ENCODE peak calls at places on chromosomes 16 and 17, in six cellular contexts. E is cardiac fibroblast, M is transverse colon, K is AG04450, B is esophagus squamous epithelium, O is OCI-LY7. I is an unnamed sample.
A peak's percentile ranks its signal among the peaks of the same experiment; 100 is the strongest.

GRCh38 chr16:85353839-85354622 is 241.8 kb upstream of the CIBAR2 start:
- DNase-seq in E (no peak), M (peak; percentile 76), O (no peak), B (no peak), K (no peak), I (no peak)

GRCh38 chr17:78474631-78475146 is 96.2 kb downstream of the PGS1 start:
- DNase-seq in K (no peak), M (peak; percentile 58), O (no peak), E (no peak), B (no peak), I (no peak)

GRCh38 chr17:50608700-50609375 is 25.8 kb upstream of the ABCC3 start:
- DNase-seq in O (no peak), M (no peak), E (no peak), K (no peak), B (no peak), I (no peak)

GRCh38 chr17:64218066-64218465 is 45.0 kb downstream of the TEX2 start:
- DNase-seq in E (no peak), M (no peak), B (no peak), K (no peak), O (peak; percentile 19), I (no peak)

GRCh38 chr17:82859431-82860403 is 19.9 kb upstream of the ZNF750 start:
- DNase-seq in K (no peak), M (no peak), O (peak; percentile 40), B (no peak), E (peak; percentile 61), I (no peak)

GRCh38 chr16:23448392-23448791 is 4.6 kb downstream of the COG7 start:
- DNase-seq in O (no peak), M (peak; percentile 21), K (no peak), E (no peak), B (no peak), I (no peak)

GRCh38 chr16:30428055-30428454 is 1.8 kb downstream of the DCTPP1 start:
- DNase-seq in K (no peak), E (no peak), B (no peak), M (no peak), O (no peak), I (no peak)

GRCh38 chr16:81623365-81624102 is 155.6 kb upstream of the PLCG2 start:
- DNase-seq in B (no peak), M (peak; percentile 55), E (peak; percentile 68), K (no peak), O (peak; percentile 72), I (no peak)

GRCh38 chr17:8151641-8152111 is 528 bp downstream of the PER1 start:
- DNase-seq in K (no peak), O (peak; percentile 41), M (peak; percentile 91), B (no peak), E (peak; percentile 86), I (peak; percentile 96)

GRCh38 chr17:8150194-8151119 is 1.7 kb downstream of the PER1 start:
- DNase-seq in O (no peak), B (no peak), E (peak; percentile 22), K (no peak), M (no peak), I (no peak)

GRCh38 chr17:8152112-8152775 is at the start of gene PER1:
- DNase-seq in M (peak; percentile 97), K (peak; percentile 78), E (peak; percentile 99), B (peak; percentile 68), O (peak; percentile 89), I (peak; percentile 98)

GRCh38 chr17:8149419-8150193 is 2.6 kb downstream of the PER1 start:
- DNase-seq in O (no peak), E (no peak), B (no peak), M (no peak), K (no peak), I (no peak)

GRCh38 chr17:8151120-8151640 is 1.0 kb downstream of the PER1 start:
- DNase-seq in E (peak; percentile 98), B (peak; percentile 47), M (peak; percentile 92), K (peak; percentile 63), O (peak; percentile 89), I (peak; percentile 93)
- TF ChIP-seq CTCF in E (no peak), B (no peak), M (no peak), K (no peak), O (no peak), I (peak; percentile 21)

GRCh38 chr16:69917311-69917710 is 33.8 kb upstream of the CLEC18A start:
- DNase-seq in B (no peak), O (no peak), E (no peak), K (no peak), M (no peak), I (no peak)
- H3K4me3 ChIP-seq in B (no peak overlapping the region), O (no peak overlapping the region), E (peak overlapping the region; percentile 33), K (peak overlapping the region; percentile 20), M (no peak overlapping the region), I (no peak overlapping the region)

GRCh38 chr17:61314368-61315078 is 85.1 kb upstream of the TBX2 start:
- DNase-seq in B (no peak), M (no peak), O (no peak), K (no peak), E (peak; percentile 88), I (peak; percentile 41)
- TF ChIP-seq CTCF in B (peak; percentile 18), M (no peak), O (no peak), K (peak; percentile 50), E (peak; percentile 31), I (peak; percentile 40)

DNA sequence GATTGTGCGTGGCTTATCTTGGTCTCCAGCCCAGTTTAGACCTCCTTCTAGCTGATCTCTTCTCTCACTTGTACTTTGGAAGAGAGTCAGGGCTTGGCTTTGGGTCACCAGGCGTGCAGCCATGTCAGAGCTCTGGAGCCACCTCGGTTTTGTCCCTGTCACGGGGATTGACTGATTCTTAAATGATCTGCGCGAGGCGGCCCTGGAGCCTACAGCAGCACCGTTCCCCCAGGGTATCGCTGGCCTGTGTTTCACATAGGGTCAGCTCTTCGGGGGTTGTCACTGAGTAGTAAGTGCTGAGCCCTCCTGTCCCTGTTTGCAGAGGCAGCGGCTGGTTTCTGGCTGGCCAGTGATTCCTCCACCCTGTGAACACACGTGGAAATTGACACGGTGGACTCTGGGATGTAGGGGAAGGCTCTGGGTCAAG is 209.8 kb upstream of the CHMP6 start:
- DNase-seq in M (no peak), B (no peak), E (no peak), K (no peak), O (no peak), I (no peak)
- H3K4me3 ChIP-seq in M (no peak overlapping the region), B (no peak overlapping the region), E (no peak overlapping the region), K (no peak overlapping the region), O (no peak overlapping the region), I (no peak overlapping the region)

GRCh38 chr17:48002920-48003685 is 32.2 kb downstream of the CDK5RAP3 start:
- DNase-seq in E (no peak), B (no peak), O (no peak), K (no peak), M (no peak), I (no peak)
- TF ChIP-seq CTCF in E (no peak), B (no peak), O (no peak), K (no peak), M (no peak), I (no peak)

GRCh38 chr17:41419712-41420111 is 4.7 kb downstream of the KRT37 start:
- DNase-seq in M (no peak), E (no peak), O (no peak), B (no peak), K (no peak), I (no peak)
- H3K4me3 ChIP-seq in M (no peak overlapping the region), E (no peak overlapping the region), O (no peak overlapping the region), B (no peak overlapping the region), K (no peak overlapping the region), I (no peak overlapping the region)

GRCh38 chr17:41730479-41730878 is 4.0 kb downstream of the HAP1 start:
- DNase-seq in E (no peak), O (no peak), M (no peak), K (no peak), B (no peak), I (no peak)

GRCh38 chr17:41724476-41725030 is 9.9 kb downstream of the HAP1 start:
- DNase-seq in E (no peak), M (no peak), K (no peak), B (no peak), O (no peak), I (no peak)

GRCh38 chr17:41723801-41724475 is 10.5 kb downstream of the HAP1 start:
- DNase-seq in B (no peak), E (no peak), M (no peak), O (no peak), K (no peak), I (no peak)

GRCh38 chr17:41728056-41728455 is 6.4 kb downstream of the HAP1 start:
- DNase-seq in O (peak; percentile 40), E (no peak), M (no peak), K (no peak), B (no peak), I (no peak)

DNA sequence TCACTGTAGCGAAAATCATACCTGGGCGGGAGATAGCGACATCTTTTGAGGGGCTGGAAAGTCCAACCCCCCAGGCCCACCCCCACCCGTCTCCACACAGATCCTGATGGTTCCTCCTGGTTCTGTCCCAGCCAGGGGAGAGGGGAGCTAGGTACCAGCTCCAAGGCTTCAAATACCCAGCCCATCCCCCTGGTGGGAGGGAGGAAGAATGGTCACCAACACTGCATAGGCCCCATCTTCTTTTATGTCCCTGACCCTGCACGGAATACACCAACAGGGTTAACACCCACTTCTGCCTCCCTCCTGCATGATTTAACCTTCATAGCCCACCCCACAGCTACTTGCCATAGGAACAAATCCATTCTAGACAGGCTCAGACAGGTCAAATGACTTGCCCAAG is 9.3 kb downstream of the HAP1 start:
- DNase-seq in B (no peak), O (no peak), E (no peak), M (no peak), K (no peak), I (no peak)
- TF ChIP-seq CTCF in B (no peak), O (no peak), E (no peak), M (no peak), K (no peak), I (no peak)

GRCh38 chr17:9672691-9673090 is 27.4 kb downstream of the USP43 start:
- DNase-seq in M (no peak), O (no peak), K (no peak), E (no peak), B (no peak), I (no peak)
- H3K4me3 ChIP-seq in M (no peak overlapping the region), O (no peak overlapping the region), K (no peak overlapping the region), E (no peak overlapping the region), B (no peak overlapping the region), I (no peak overlapping the region)

DNA sequence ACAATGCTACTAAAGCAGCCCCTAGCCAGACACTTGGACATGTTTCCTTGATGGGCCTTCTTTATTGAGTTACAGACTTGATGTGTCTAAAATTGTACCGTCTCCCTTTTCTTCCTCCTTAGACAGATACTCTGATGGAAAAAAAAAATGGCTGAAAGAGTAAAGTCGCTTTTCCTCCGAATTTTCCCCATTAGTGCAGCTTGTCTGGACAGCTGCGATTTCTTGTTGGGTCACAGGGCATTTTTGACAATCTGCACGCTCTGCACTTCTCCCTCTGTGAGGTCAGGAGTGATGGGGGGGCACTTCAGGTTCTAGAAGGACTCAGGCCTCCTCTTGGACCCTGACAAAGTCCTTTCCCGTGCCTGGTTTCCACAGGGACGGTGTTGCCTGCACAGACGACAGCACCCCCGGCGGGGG is 968 bp upstream of the PRKAR1A start:
- DNase-seq in E (no peak), O (no peak), B (no peak), K (no peak), M (no peak), I (no peak)
- TF ChIP-seq CTCF in E (no peak), O (peak; percentile 43), B (peak; percentile 19), K (peak; percentile 27), M (no peak), I (peak; percentile 34)

GRCh38 chr17:22128723-22129122 is 436.4 kb downstream of the KCNJ18 start:
- DNase-seq in O (no peak), K (no peak), E (no peak), B (no peak), M (no peak), I (no peak)
- H3K4me3 ChIP-seq in O (no peak overlapping the region), K (no peak overlapping the region), E (no peak overlapping the region), B (no peak overlapping the region), M (no peak overlapping the region), I (no peak overlapping the region)